ENCODE peak calls at places on chromosomes 13 and 19, in eight cellular contexts. E, M, R, C, V, F, Q and J are unnamed samples.

GRCh38 chr13:78714717-78715116 is 55.8 kb upstream of the OBI1 start:
- DNase-seq in E (no peak), M (no peak), R (no peak), C (no peak), V (no peak), F (no peak), Q (no peak), J (no peak)

GRCh38 chr13:97321101-97321500 is 99.0 kb downstream of the MBNL2 start:
- DNase-seq in E (no peak), M (no peak), R (no peak), C (no peak), V (no peak), F (no peak), Q (no peak), J (no peak)

GRCh38 chr13:44389003-44389666 is 15.5 kb downstream of the SERP2 start:
- DNase-seq in E (no peak), M (no peak), R (no peak), C (no peak), V (no peak), F (no peak), Q (no peak), J (no peak)

GRCh38 chr19:39679056-39679790 is 23.5 kb downstream of the LGALS16 start:
- DNase-seq in E (no peak), M (no peak), R (no peak), C (no peak), V (no peak), F (no peak), Q (no peak), J (no peak)

GRCh38 chr19:38900816-38901215 is 1.0 kb downstream of the NFKBIB start:
- DNase-seq in E (no peak), M (no peak), R (no peak), C (no peak), V (no peak), F (no peak), Q (no peak), J (no peak)

GRCh38 chr13:100667894-100668293 is 6.7 kb downstream of the TMTC4 start:
- DNase-seq in E (no peak), M (no peak), R (no peak), C (no peak), V (no peak), F (no peak), Q (no peak), J (no peak)

GRCh38 chr13:80038371-80038770 is 302.6 kb downstream of the SPRY2 start:
- DNase-seq in E (no peak), M (no peak), R (no peak), C (no peak), V (no peak), F (no peak), Q (no peak), J (no peak)

GRCh38 chr13:95176611-95177259 is 124.5 kb downstream of the ABCC4 start:
- DNase-seq in E (no peak), M (no peak), R (no peak), C (peak; percentile 36), V (no peak), F (no peak), Q (no peak), J (no peak)

GRCh38 chr19:6092329-6093286 is 17.7 kb downstream of the RFX2 start:
- DNase-seq in E (peak; percentile 89), M (peak; percentile 93), R (peak; percentile 68), C (peak; percentile 88), V (no peak), F (peak; percentile 97), Q (peak; percentile 88), J (no peak)

GRCh38 chr19:48770223-48770622 is 14.9 kb downstream of the FGF21 start:
- DNase-seq in E (peak; percentile 27), M (no peak), R (no peak), C (no peak), V (no peak), F (peak; percentile 66), Q (peak; percentile 72), J (no peak)

GRCh38 chr13:95246292-95247082 is 54.8 kb downstream of the ABCC4 start:
- DNase-seq in E (peak; percentile 22), M (no peak), R (no peak), C (no peak), V (no peak), F (peak; percentile 55), Q (peak; percentile 73), J (no peak)

GRCh38 chr19:38290631-38291147 is 13.4 kb upstream of the C19orf33 start:
- DNase-seq in E (peak; percentile 76), M (peak; percentile 79), R (no peak), C (peak; percentile 98), V (no peak), F (peak; percentile 93), Q (peak; percentile 88), J (no peak)

GRCh38 chr19:44582581-44583265 is 30.6 kb upstream of the IGSF23 start:
- DNase-seq in E (no peak), M (no peak), R (peak; percentile 55), C (no peak), V (no peak), F (no peak), Q (peak; percentile 55), J (no peak)

GRCh38 chr19:44588753-44589112 is 24.6 kb upstream of the IGSF23 start:
- DNase-seq in E (no peak), M (no peak), R (no peak), C (no peak), V (no peak), F (no peak), Q (no peak), J (no peak)

GRCh38 chr19:44581288-44581687 is 32.1 kb upstream of the IGSF23 start:
- DNase-seq in E (no peak), M (no peak), R (peak; percentile 31), C (no peak), V (no peak), F (no peak), Q (no peak), J (no peak)

GRCh38 chr19:44587863-44588752 is 25.3 kb upstream of the IGSF23 start:
- DNase-seq in E (peak; percentile 81), M (no peak), R (no peak), C (peak; percentile 96), V (no peak), F (peak; percentile 74), Q (peak; percentile 88), J (no peak)

DNA sequence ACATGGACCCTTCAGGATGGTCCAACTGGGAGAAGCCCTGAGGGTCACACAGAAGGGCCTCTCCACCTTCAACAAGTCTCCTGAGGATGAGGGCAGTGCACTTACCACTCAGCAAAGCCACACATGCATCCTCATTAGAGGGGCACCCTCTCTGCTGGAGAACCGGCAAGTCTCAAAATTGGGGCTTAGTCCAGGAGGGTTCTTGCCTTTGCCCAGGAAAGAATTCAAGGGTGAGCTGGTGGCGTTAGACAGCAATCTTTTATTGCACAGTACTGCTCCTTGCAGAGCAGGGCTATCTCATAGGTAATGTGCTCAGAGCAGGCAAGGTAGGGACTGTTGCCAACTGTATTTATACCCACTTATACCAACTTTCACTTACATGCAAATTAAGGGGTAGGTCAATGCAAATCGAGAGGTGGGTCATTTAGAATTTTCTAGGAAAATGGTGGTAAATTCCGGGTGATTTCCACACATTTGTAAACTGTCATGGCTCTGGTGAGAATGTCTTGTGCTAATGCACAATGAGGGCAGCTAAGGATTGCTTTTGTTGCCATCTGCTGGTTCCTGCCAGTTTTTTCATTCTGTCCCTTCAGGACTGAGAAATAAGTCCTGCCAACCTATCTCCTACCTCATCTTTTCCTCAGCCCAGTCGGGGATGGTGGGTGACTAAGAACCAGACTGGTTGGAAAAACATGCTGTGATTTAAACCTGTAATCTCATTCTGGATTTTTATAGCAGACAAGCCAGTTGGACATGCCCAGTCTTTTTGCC is 27.8 kb upstream of the IGSF23 start:
- DNase-seq in E (peak; percentile 13), M (no peak), R (peak; percentile 43), C (peak; percentile 53), V (no peak), F (peak; percentile 54), Q (peak; percentile 53), J (no peak)
- TF ChIP-seq CTCF in E (no peak), M (no peak), R (peak; percentile 32), C (peak; percentile 19), V (no peak), F (peak; percentile 45), Q (no peak), J (peak; percentile 52)

GRCh38 chr19:29667941-29668340 is 2.7 kb downstream of the PLEKHF1 start:
- DNase-seq in E (no peak), M (no peak), R (no peak), C (no peak), V (no peak), F (no peak), Q (no peak), J (no peak)
- TF ChIP-seq CTCF in E (no peak), M (no peak), R (no peak), C (no peak), V (no peak), F (no peak), Q (no peak), J (no peak)

DNA sequence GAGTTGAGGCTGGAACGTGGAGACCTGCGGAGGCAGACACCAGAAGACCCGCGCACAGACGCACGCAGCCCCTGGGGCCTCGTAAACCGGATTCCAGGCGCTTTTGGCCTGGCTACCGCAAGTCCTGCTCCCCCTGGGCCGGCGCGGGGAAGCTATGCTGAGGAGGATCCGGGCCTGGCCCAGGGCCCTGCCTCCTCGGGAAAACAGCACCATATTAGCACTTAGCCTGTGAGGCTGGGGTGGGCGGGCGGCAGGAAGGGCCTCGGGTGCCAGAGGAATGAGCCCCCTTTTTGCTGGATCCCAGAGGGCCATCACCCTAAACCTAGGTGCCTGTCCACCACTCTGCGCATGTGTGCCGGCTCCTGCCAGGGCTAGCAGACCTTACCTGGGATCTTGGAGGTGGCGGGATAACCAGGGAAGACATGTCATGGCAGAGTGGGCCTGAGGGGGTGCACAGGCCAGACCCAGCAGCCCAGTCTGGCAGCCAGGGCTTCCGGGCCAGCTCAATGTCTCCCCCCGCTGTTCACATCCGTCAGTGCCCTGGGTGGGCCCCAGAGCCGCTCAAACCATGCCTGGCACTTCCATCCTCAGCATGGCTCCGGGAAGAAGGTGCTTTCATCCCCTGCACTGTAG is 7.3 kb downstream of the ELOF1 start:
- DNase-seq in E (no peak), M (no peak), R (no peak), C (no peak), V (no peak), F (no peak), Q (no peak), J (no peak)
- TF ChIP-seq CTCF in E (no peak), M (peak; percentile 23), R (peak; percentile 14), C (peak; percentile 43), V (no peak), F (peak; percentile 23), Q (no peak), J (peak; percentile 71)

DNA sequence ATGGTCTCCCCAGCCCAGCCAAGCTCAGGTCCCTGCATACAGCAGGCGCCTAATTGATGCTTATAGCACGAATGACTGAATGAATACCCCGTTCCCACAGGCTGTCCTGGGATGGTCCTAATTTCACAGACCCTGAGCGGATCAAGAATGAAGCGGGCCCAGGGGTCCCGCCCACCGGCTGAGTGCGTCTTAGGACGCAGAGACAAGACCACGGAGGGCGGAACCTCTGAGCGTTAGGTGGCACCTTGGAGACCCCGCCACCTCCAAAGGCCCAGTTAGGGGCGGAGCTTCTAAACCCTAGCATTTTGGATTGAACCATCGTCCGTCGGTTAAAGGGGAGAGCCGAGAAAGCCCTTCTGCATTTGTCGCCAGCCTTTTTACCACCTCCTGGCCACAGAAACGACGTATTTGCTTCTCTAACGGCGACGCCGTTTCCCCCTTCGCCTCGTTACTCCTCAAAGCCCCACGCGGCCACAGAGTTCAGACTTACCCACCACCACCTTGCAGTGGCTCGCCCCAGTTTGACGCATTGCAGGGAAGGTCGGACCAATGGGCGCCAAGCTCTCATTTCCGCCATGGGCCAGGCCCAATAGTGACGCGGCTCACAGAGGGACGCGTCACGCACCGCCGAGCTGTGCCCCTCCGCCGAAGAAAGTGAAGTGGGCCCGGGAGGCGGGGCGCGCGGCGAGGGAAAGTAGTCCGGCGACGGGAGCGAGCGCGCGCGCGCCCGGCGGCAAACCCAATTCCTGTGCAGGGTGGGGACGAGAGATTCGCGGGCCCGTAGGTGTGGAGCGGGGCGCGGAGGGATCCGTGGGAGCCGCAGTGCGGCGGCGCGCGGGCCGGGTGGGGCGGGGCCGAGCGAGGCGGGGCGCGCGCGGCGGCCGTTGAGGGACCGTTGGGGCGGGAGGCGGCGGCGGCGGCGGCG is 475 bp upstream of the CALM3 start:
- DNase-seq in E (peak; percentile 99), M (peak; percentile 96), R (peak; percentile 98), C (peak; percentile 97), V (peak; percentile 99), F (peak; percentile 97), Q (peak; percentile 98), J (peak; percentile 98)
- TF ChIP-seq CTCF in E (no peak), M (no peak), R (no peak), C (no peak), V (no peak), F (no peak), Q (no peak), J (no peak)